ENCODE peak calls at places on chromosomes 5 and 9, in ten cellular contexts. R is uterus; Y is psoas muscle; A is CD8-positive, alpha-beta memory T cell; Q is ovary; T is stomach; L is heart right ventricle; O is spleen; K is adrenal gland; G is trophoblast cell. Z is an unnamed sample. For H3K4me1, the result is how much of the 10 kb centered on the place peaks cover.

GRCh38 chr9:114745108-114745848 is 60.6 kb downstream of the TNFSF15 start:
- DNase-seq in R (no peak), Y (no peak), A (no peak), Q (no peak), T (no peak), L (no peak), O (no peak), K (no peak), G (no peak), Z (no peak)

GRCh38 chr5:87282254-87282653 is 14.6 kb downstream of the RASA1 start:
- DNase-seq in R (no peak), Y (no peak), A (peak), Q (no peak), T (no peak), L (no peak), O (no peak), K (no peak), G (no peak), Z (no peak)

GRCh38 chr9:99353408-99353807 is 131.3 kb downstream of the SEC61B start:
- DNase-seq in R (no peak), Y (peak), A (no peak), Q (no peak), T (no peak), L (no peak), O (no peak), K (peak), G (peak), Z (no peak)

GRCh38 chr5:158751961-158752655 is 347.6 kb downstream of the EBF1 start:
- DNase-seq in R (no peak), Y (no peak), A (no peak), Q (no peak), T (no peak), L (no peak), O (no peak), K (no peak), G (no peak), Z (no peak)

GRCh38 chr5:139844472-139845145 is 49.0 kb downstream of the PSD2 start:
- DNase-seq in R (peak), Y (peak), A (peak), Q (peak), T (peak), L (peak), O (peak), K (peak), G (peak), Z (peak)

GRCh38 chr5:148884339-148885020 is 58.1 kb downstream of the ADRB2 start:
- DNase-seq in R (no peak), Y (no peak), A (no peak), Q (no peak), T (no peak), L (no peak), O (no peak), K (no peak), G (no peak), Z (no peak)

GRCh38 chr5:53560028-53560427 is 411 bp upstream of the NDUFS4 start:
- DNase-seq in R (no peak), Y (no peak), A (no peak), Q (no peak), T (no peak), L (no peak), O (no peak), K (no peak), G (no peak), Z (no peak)

GRCh38 chr9:121612511-121612998 is 38.9 kb upstream of the DAB2IP start:
- DNase-seq in R (no peak), Y (no peak), A (no peak), Q (no peak), T (peak), L (no peak), O (no peak), K (no peak), G (peak), Z (no peak)

GRCh38 chr5:53481354-53481886 is 991 bp downstream of the FST start:
- DNase-seq in R (no peak), Y (no peak), A (no peak), Q (no peak), T (no peak), L (no peak), O (no peak), K (no peak), G (no peak), Z (no peak)

GRCh38 chr9:13033959-13034695 is 245.4 kb downstream of the MPDZ start:
- DNase-seq in R (peak), Y (peak), A (no peak), Q (peak), T (peak), L (peak), O (no peak), K (peak), G (peak), Z (peak)

GRCh38 chr5:171308453-171309275 is at the start of gene TLX3:
- DNase-seq in R (no peak), Y (no peak), A (no peak), Q (no peak), T (no peak), L (no peak), O (no peak), K (no peak), G (peak), Z (no peak)

GRCh38 chr5:133652951-133653601 is 40.7 kb upstream of the FSTL4 start:
- DNase-seq in R (no peak), Y (no peak), A (no peak), Q (no peak), T (no peak), L (no peak), O (no peak), K (no peak), G (no peak), Z (no peak)

GRCh38 chr9:133873006-133873780 is 118.9 kb downstream of the VAV2 start:
- DNase-seq in R (no peak), Y (no peak), A (no peak), Q (no peak), T (no peak), L (no peak), O (no peak), K (no peak), G (peak), Z (no peak)

GRCh38 chr9:27569406-27569805 is 3.9 kb downstream of the C9orf72 start:
- DNase-seq in R (no peak), Y (no peak), A (no peak), Q (no peak), T (no peak), L (no peak), O (no peak), K (no peak), G (no peak), Z (no peak)

GRCh38 chr9:110255417-110256141 is 728 bp downstream of the TXN start:
- DNase-seq in R (peak), Y (peak), A (peak), Q (peak), T (peak), L (peak), O (peak), K (peak), G (peak), Z (peak)

GRCh38 chr5:149760700-149761187 is 30.6 kb downstream of the PPARGC1B start:
- DNase-seq in R (no peak), Y (no peak), A (no peak), Q (no peak), T (no peak), L (no peak), O (peak), K (no peak), G (peak), Z (no peak)

GRCh38 chr5:84688566-84688965 is 303.9 kb upstream of the EDIL3 start:
- DNase-seq in R (no peak), Y (no peak), A (no peak), Q (no peak), T (no peak), L (no peak), O (no peak), K (no peak), G (no peak), Z (no peak)

GRCh38 chr5:140176028-140176382 is 1.0 kb downstream of the CYSTM1 start:
- DNase-seq in R (no peak), Y (no peak), A (no peak), Q (no peak), T (no peak), L (no peak), O (no peak), K (no peak), G (no peak), Z (no peak)

GRCh38 chr9:125370786-125371185 is 109.2 kb downstream of the GAPVD1 start:
- DNase-seq in R (no peak), Y (no peak), A (no peak), Q (no peak), T (no peak), L (no peak), O (no peak), K (no peak), G (no peak), Z (no peak)

GRCh38 chr9:136075134-136075841 is 19.8 kb downstream of the NACC2 start:
- DNase-seq in R (no peak), Y (peak), A (no peak), Q (no peak), T (no peak), L (no peak), O (no peak), K (no peak), G (no peak), Z (no peak)

GRCh38 chr5:108642170-108642906 is 105.4 kb upstream of the FER start:
- DNase-seq in R (peak), Y (peak), A (peak), Q (no peak), T (peak), L (peak), O (no peak), K (peak), G (peak), Z (no peak)

GRCh38 chr9:35903049-35903448 is 3.0 kb upstream of the HRCT1 start:
- DNase-seq in R (no peak), Y (no peak), A (peak), Q (no peak), T (no peak), L (peak), O (no peak), K (peak), G (peak), Z (no peak)

GRCh38 chr5:66741394-66741793 is 145.2 kb downstream of the MAST4 start:
- DNase-seq in R (no peak), Y (no peak), A (no peak), Q (no peak), T (peak), L (no peak), O (no peak), K (no peak), G (no peak), Z (no peak)

GRCh38 chr5:169416583-169417196 is 115.8 kb upstream of the SLIT3 start:
- DNase-seq in R (peak), Y (peak), A (no peak), Q (no peak), T (no peak), L (peak), O (no peak), K (no peak), G (peak), Z (peak)

GRCh38 chr5:65778126-65778525 is 56.1 kb downstream of the NLN start:
- DNase-seq in R (no peak), Y (no peak), A (no peak), Q (no peak), T (no peak), L (no peak), O (no peak), K (no peak), G (no peak), Z (no peak)

GRCh38 chr5:176660860-176661641 is 13.8 kb downstream of the TSPAN17 start:
- DNase-seq in R (peak), Y (peak), A (peak), Q (peak), T (peak), L (peak), O (peak), K (peak), G (peak), Z (peak)

GRCh38 chr5:72108200-72109050 is 1.1 kb downstream of the MAP1B start:
- DNase-seq in R (peak), Y (peak), A (no peak), Q (peak), T (no peak), L (peak), O (peak), K (peak), G (no peak), Z (peak)

GRCh38 chr5:72106922-72107873 is at the start of gene MAP1B:
- DNase-seq in R (peak), Y (peak), A (no peak), Q (peak), T (no peak), L (peak), O (peak), K (peak), G (no peak), Z (peak)

GRCh38 chr5:72109625-72110024 is 2.4 kb downstream of the MAP1B start:
- DNase-seq in R (no peak), Y (no peak), A (no peak), Q (no peak), T (no peak), L (peak), O (no peak), K (no peak), G (no peak), Z (peak)

GRCh38 chr5:72109051-72109411 is 1.8 kb downstream of the MAP1B start:
- DNase-seq in R (no peak), Y (no peak), A (no peak), Q (no peak), T (no peak), L (no peak), O (no peak), K (no peak), G (no peak), Z (no peak)

GRCh38 chr5:72107874-72108199 is 562 bp downstream of the MAP1B start:
- DNase-seq in R (peak), Y (no peak), A (no peak), Q (no peak), T (no peak), L (peak), O (no peak), K (no peak), G (no peak), Z (no peak)
- H3K27ac ChIP-seq in R (peak), Y (peak), A (no peak), Q (peak), T (peak), L (peak), O (peak), K (peak), G (no peak), Z (peak)

GRCh38 chr5:96075579-96076289 is 114.1 kb upstream of the ELL2 start:
- DNase-seq in R (no peak), Y (no peak), A (no peak), Q (no peak), T (no peak), L (no peak), O (no peak), K (no peak), G (no peak), Z (no peak)
- H3K4me1 ChIP-seq in R (under half), Y (under half), A (under half), Q (under half), T (under half), L (under half), O (under half), K (under half), G (under half), Z (under half)

DNA sequence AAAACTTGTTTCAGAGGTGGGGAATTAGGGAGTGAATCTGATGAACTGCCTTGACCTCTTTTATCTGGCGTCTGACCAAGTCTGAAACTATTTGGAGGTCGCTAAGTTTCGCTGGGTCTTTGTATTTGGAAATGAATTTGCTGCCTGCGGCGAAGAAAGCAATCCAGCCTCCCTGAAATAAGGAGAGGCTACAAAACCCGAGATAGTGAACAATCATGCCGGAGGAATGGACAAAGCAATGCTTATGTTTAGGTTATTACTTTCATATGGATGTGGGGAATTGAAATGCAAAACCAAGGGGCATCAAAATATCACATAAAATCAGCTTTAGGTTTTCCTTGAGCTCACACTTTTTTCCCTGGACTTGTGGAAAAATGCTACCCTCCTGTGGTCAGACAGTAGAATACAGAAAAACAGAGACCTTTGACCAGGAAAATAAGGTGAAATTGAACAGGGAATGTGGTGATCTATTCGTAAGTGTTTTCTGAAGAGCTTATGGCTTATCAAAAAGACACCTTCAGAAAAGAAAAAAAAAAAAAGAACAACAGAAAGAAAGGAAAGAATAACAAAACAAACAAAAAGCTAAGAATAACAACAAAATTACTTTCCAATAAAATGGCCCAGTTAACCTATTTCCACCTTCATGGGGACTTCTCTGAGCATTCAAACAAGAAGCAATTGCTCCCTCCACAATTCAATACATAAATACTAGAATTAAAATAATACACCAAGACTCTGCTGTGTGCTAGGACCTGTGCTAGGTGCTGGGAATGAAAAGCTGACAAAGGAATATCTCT is 68.6 kb upstream of the DPYSL3 start:
- DNase-seq in R (no peak), Y (no peak), A (no peak), Q (no peak), T (no peak), L (no peak), O (no peak), K (peak), G (peak), Z (no peak)
- H3K4me3 ChIP-seq in R (peak), Y (no peak), A (no peak), Q (peak), T (no peak), L (peak), O (peak), K (no peak), G (no peak), Z (peak)

GRCh38 chr5:122110990-122111389 is 18.4 kb upstream of the ZNF474 start:
- DNase-seq in R (no peak), Y (no peak), A (no peak), Q (no peak), T (no peak), L (no peak), O (no peak), K (no peak), G (no peak), Z (no peak)
- H3K27ac ChIP-seq in R (no peak), Y (no peak), A (no peak), Q (no peak), T (no peak), L (no peak), O (no peak), K (no peak), G (no peak), Z (no peak)

DNA sequence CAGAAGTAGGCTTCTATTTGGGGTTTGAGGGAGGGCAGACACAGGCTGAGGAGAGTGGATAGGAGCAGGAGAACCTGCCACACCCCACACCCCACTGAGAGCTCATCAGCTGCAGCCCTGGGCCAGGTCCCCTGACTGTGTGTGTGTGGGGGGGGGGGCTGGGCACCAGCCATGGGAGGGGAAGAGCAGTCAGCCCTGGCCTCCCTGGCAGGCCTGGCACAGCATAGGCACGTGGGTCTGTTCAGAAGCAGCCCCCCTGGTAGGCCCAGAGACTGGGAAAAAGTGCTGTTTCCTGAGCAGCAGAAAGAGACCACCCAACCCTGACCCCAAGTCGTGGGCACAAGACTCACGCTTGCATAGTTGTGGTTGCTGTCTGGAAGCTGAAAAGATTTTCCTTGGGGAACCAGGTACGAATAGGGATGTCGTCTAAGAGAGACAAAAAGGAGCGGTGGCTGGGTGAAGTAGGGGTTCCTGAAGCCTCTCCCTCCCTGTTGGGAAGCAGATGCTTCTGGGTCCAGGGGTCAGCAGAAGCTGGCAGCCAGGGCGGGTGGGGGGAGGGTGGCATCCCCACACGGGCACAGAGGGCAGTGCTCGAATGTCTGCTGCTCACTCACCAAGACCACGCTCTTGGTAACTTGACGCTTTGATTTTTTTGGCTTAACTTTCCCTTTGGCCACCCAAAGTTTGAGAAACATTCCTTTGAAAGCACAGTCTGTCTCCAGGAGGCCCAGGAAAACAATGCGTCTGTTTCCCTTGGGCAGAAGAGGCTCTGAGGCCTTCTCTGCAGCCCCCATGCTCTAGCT is 2.9 kb downstream of the NSMF start:
- DNase-seq in R (no peak), Y (peak), A (no peak), Q (peak), T (no peak), L (no peak), O (peak), K (no peak), G (no peak), Z (no peak)
- H3K4me1 ChIP-seq in R (under half), Y (under half), A (half or more), Q (under half), T (half or more), L (under half), O (half or more), K (under half), G (under half), Z (under half)

GRCh38 chr5:40831346-40832210 is 3.4 kb downstream of the RPL37 start:
- DNase-seq in R (no peak), Y (no peak), A (no peak), Q (no peak), T (no peak), L (no peak), O (no peak), K (no peak), G (no peak), Z (no peak)

GRCh38 chr5:40829748-40830305 is 5.2 kb downstream of the RPL37 start:
- DNase-seq in R (no peak), Y (no peak), A (no peak), Q (no peak), T (no peak), L (no peak), O (no peak), K (no peak), G (no peak), Z (no peak)

GRCh38 chr5:40834391-40834848 is 602 bp downstream of the RPL37 start:
- DNase-seq in R (no peak), Y (no peak), A (peak), Q (no peak), T (peak), L (no peak), O (peak), K (peak), G (no peak), Z (no peak)

GRCh38 chr5:40833712-40834229 is 1.3 kb downstream of the RPL37 start:
- DNase-seq in R (no peak), Y (no peak), A (no peak), Q (no peak), T (no peak), L (no peak), O (no peak), K (peak), G (no peak), Z (no peak)

DNA sequence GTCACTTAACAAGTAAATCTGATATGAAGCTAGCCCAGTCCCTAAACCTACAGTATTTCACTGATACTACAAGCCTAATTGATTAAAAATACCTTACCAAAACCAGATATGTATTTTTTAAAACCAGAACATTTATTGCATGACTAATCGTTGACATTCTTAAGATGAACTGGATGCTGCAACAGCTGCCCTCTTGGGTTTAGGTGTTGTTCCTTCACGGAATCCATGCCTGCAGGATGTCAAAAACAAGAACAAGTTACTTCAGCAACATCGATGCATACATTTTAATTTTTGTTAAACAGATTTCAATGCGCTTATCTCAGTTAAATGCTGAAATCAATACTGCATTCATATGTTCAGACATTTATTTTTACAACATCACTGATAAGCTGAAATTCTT is 2.7 kb downstream of the RPL37 start:
- DNase-seq in R (no peak), Y (no peak), A (no peak), Q (no peak), T (no peak), L (no peak), O (no peak), K (no peak), G (no peak), Z (no peak)
- H3K4me3 ChIP-seq in R (no peak), Y (no peak), A (no peak), Q (no peak), T (peak), L (no peak), O (no peak), K (no peak), G (no peak), Z (no peak)

DNA sequence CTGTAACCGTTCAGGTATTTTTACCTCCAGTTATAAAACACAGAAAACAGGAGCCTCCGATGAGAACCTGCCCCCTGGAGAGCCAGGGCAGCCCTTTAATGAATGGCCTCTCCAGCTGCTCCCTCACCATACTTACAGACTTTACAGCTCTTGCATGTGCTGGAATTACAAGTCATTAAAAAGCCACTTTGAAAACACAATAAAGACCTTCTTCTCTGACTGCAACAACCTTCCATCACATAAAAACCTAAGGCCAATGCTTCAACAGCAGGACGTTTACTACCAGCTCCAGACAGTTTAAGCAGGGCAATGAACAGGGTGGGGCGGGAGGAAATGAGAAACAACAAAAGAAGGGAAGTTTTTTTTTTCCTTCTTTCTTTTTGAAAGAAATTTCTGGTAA is 213.8 kb downstream of the MLLT3 start:
- DNase-seq in R (no peak), Y (no peak), A (no peak), Q (no peak), T (no peak), L (no peak), O (no peak), K (no peak), G (no peak), Z (no peak)
- H3K27ac ChIP-seq in R (no peak), Y (no peak), A (no peak), Q (no peak), T (no peak), L (no peak), O (no peak), K (no peak), G (no peak), Z (no peak)